ENCODE peak calls at places on chromosome 11, in four cellular contexts. E is GM12891; I is stimulated activated CD4-positive, alpha-beta T cell treated with anti-CD3 and anti-CD28 coated beads, Interleukin-12 subunit alpha, Interleukin-12 subunit beta, amount 100 ng/mL, for 4 hours; C is CD4-positive, alpha-beta memory T cell. Y is an unnamed sample.

GRCh38 chr11:90747057-90747456 is 524.2 kb upstream of the CHORDC1 start:
- DNase-seq in C (no peak), E (no peak), I (no peak), Y (no peak)

GRCh38 chr11:83456075-83456474 is 169.9 kb upstream of the CCDC90B start:
- DNase-seq in C (no peak), I (no peak), E (no peak), Y (no peak)

GRCh38 chr11:75639752-75640151 is 29.1 kb downstream of the MAP6 start:
- DNase-seq in E (peak; percentile 13), C (no peak), I (no peak), Y (no peak)

GRCh38 chr11:118411523-118411922 is 10.1 kb downstream of the ATP5MG start:
- DNase-seq in I (no peak), E (no peak), C (no peak), Y (no peak)

GRCh38 chr11:12411806-12412727 is 34.7 kb downstream of the PARVA start:
- DNase-seq in I (peak; percentile 15), E (peak; percentile 32), C (peak; percentile 11), Y (no peak)

GRCh38 chr11:86211619-86212018 is 32.9 kb upstream of the EED start:
- DNase-seq in I (no peak), E (no peak), C (no peak), Y (no peak)

GRCh38 chr11:111878385-111878765 is 590 bp downstream of the FDXACB1 start:
- DNase-seq in I (no peak), C (no peak), E (no peak), Y (no peak)

GRCh38 chr11:106017088-106017487 is 5.0 kb downstream of the MSANTD4 start:
- DNase-seq in E (no peak), I (no peak), C (no peak), Y (no peak)

GRCh38 chr11:128086794-128087193 is 500.6 kb downstream of the ETS1 start:
- DNase-seq in E (no peak), I (no peak), C (no peak), Y (no peak)

GRCh38 chr11:77311701-77312100 is 10.2 kb upstream of the GDPD4 start:
- DNase-seq in I (no peak), C (no peak), E (no peak), Y (no peak)

GRCh38 chr11:87125257-87125656 is 87.5 kb downstream of the TMEM135 start:
- DNase-seq in I (no peak), C (no peak), E (no peak), Y (no peak)

GRCh38 chr11:120956710-120957500 is 67.0 kb upstream of the TBCEL start:
- DNase-seq in C (peak; percentile 23), E (peak; percentile 22), I (no peak), Y (no peak)

GRCh38 chr11:111303476-111303875 is 5.1 kb downstream of the POU2AF3 start:
- DNase-seq in C (no peak), I (no peak), E (no peak), Y (no peak)

GRCh38 chr11:69008774-69009440 is 4.1 kb downstream of the MRGPRF start:
- DNase-seq in C (no peak), I (no peak), E (no peak), Y (peak; percentile 11)

GRCh38 chr11:5922749-5923426 is 19.2 kb upstream of the OR56A3 start:
- DNase-seq in E (no peak), C (no peak), I (no peak), Y (no peak)

GRCh38 chr11:340539-341512 is 20.2 kb upstream of the IFITM3 start:
- DNase-seq in E (no peak), I (no peak), C (no peak), Y (no peak)

GRCh38 chr11:68424101-68424632 is 36.4 kb upstream of the PPP6R3 start:
- DNase-seq in E (no peak), I (no peak), C (no peak), Y (no peak)

GRCh38 chr11:62144641-62145255 is 20.9 kb downstream of the INCENP start:
- DNase-seq in E (no peak), I (no peak), C (no peak), Y (no peak)

GRCh38 chr11:12394601-12395000 is 17.2 kb downstream of the PARVA start:
- DNase-seq in C (no peak), I (no peak), E (no peak), Y (no peak)

GRCh38 chr11:12687216-12687623 is 13.0 kb downstream of the TEAD1 start:
- DNase-seq in E (no peak), I (no peak), C (no peak), Y (no peak)

GRCh38 chr11:69949327-69949726 is 128.8 kb upstream of the ANO1 start:
- DNase-seq in I (no peak), E (no peak), C (no peak), Y (no peak)

GRCh38 chr11:8318536-8318935 is 54.9 kb upstream of the LMO1 start:
- DNase-seq in I (no peak), E (no peak), C (no peak), Y (no peak)

GRCh38 chr11:46049325-46049860 is 71.9 kb downstream of the PHF21A start:
- DNase-seq in E (no peak), C (no peak), I (no peak), Y (no peak)

GRCh38 chr11:34999453-34999852 is 83.0 kb downstream of the PDHX start:
- DNase-seq in C (no peak), E (no peak), I (no peak), Y (no peak)